ENCODE peak calls at places on chromosomes 12 and 14, in seven cellular contexts. F is NCI-H1092 treated with DMSO at 0.1 percent for 48 hours; N is amniotic epithelial cell; W is upper lobe of right lung; U is A549; S is stimulated activated CD4-positive, alpha-beta T cell treated with anti-CD3 and anti-CD28 coated beads, TNF-alpha, amount 100 ng/mL, for 48 hours; E is neural crest cell. J is an unnamed sample.

GRCh38 chr14:20690848-20691640 is 2.5 kb downstream of the ANG start:
- DNase-seq in E (peak), S (peak), N (peak), U (peak), F (peak), W (no peak), J (peak)

GRCh38 chr12:10365716-10366433 is 24.0 kb downstream of the KLRK1 start:
- DNase-seq in E (no peak), S (no peak), N (no peak), U (no peak), W (no peak), F (peak), J (no peak)

GRCh38 chr14:99632410-99633035 is 12.4 kb upstream of the HHIPL1 start:
- DNase-seq in E (no peak), U (no peak), F (no peak), S (no peak), N (no peak), W (no peak), J (no peak)

GRCh38 chr12:72228424-72228823 is 43.7 kb upstream of the TRHDE start:
- DNase-seq in F (no peak), E (no peak), N (no peak), S (no peak), W (no peak), U (no peak), J (no peak)

GRCh38 chr14:68886109-68886434 is 93.0 kb downstream of the ACTN1 start:
- DNase-seq in N (no peak), S (no peak), U (no peak), W (no peak), E (no peak), F (no peak), J (no peak)

GRCh38 chr12:63814146-63814774 is 30.2 kb upstream of the SRGAP1 start:
- DNase-seq in U (no peak), N (no peak), E (no peak), W (no peak), S (no peak), F (peak), J (no peak)

GRCh38 chr14:73369433-73369832 is 88.9 kb downstream of the NUMB start:
- DNase-seq in S (no peak), U (no peak), E (no peak), F (no peak), N (no peak), W (no peak), J (no peak)

GRCh38 chr12:110223777-110224378 is 57.2 kb upstream of the ATP2A2 start:
- DNase-seq in U (peak), S (no peak), E (no peak), N (peak), F (no peak), W (no peak), J (no peak)

J was measured in activated T-cell treated with anti-CD3 and anti-CD28 coated beads for 24 hours.